ENCODE peak calls at places on chromosomes 16 and 17, in five cellular contexts. F is EH, K is erythroblast, E is AG10803, D is head of caudate nucleus. L is an unnamed sample.
A peak's percentile ranks its signal among the peaks of the same experiment; 100 is the strongest.

GRCh38 chr17:9309216-9309615 is 266.4 kb downstream of the STX8 start:
- DNase-seq in F (no peak), E (no peak), K (no peak), D (no peak), L (no peak)

GRCh38 chr16:87436225-87437172 is 44.4 kb downstream of the MAP1LC3B start:
- DNase-seq in E (peak; percentile 34), D (no peak), F (peak; percentile 61), K (no peak), L (no peak)

GRCh38 chr17:57670769-57671545 is 74.1 kb downstream of the CCDC182 start:
- DNase-seq in F (no peak), K (no peak), E (no peak), D (no peak), L (peak; percentile 31)

GRCh38 chr17:47423406-47424295 is 99.9 kb downstream of the EFCAB13 start:
- DNase-seq in K (peak; percentile 28), D (peak; percentile 5), E (no peak), F (peak; percentile 6), L (no peak)

GRCh38 chr16:79534143-79534542 is 66.4 kb downstream of the MAF start:
- DNase-seq in E (no peak), F (no peak), K (no peak), D (no peak), L (no peak)

GRCh38 chr17:81566461-81567126 is 14.4 kb upstream of the FAAP100 start:
- DNase-seq in K (no peak), F (peak; percentile 99), E (peak; percentile 97), D (peak; percentile 74), L (peak; percentile 86)

GRCh38 chr16:14354561-14355351 is 275.3 kb downstream of the PARN start:
- DNase-seq in D (no peak), K (no peak), E (peak; percentile 65), F (peak; percentile 53), L (no peak)

GRCh38 chr17:27576429-27577123 is 54.4 kb upstream of the LGALS9 start:
- DNase-seq in D (peak; percentile 45), K (peak; percentile 62), F (peak; percentile 66), E (no peak), L (no peak)

GRCh38 chr17:48499248-48499647 is 31.6 kb downstream of the HOXB1 start:
- DNase-seq in F (peak; percentile 38), E (no peak), K (no peak), D (no peak), L (no peak)

L was measured in tibial artery.